ENCODE peak calls at places on chromosome 20, in ten cellular contexts. One of them, this sample, is unnamed.

GRCh38 chr20:48448601-48449384 is 379.0 kb downstream of the PREX1 start:
- DNase-seq in IMR-90: no peak
- DNase-seq in A549: no peak
- DNase-seq in transverse colon: no peak
- DNase-seq in thyroid gland: no peak
- DNase-seq in breast epithelium: peak
- DNase-seq in stomach: no peak
- DNase-seq in endothelial cell of umbilical vein: no peak
- DNase-seq in esophagus squamous epithelium: no peak
- DNase-seq in GM12878: no peak
- DNase-seq in this sample: no peak

GRCh38 chr20:641516-641913 is 11.5 kb downstream of the SRXN1 start:
- DNase-seq in A549: peak
- DNase-seq in thyroid gland: no peak
- DNase-seq in GM12878: no peak
- DNase-seq in breast epithelium: no peak
- DNase-seq in stomach: no peak
- DNase-seq in esophagus squamous epithelium: no peak
- DNase-seq in transverse colon: no peak
- DNase-seq in endothelial cell of umbilical vein: no peak
- DNase-seq in IMR-90: no peak
- DNase-seq in this sample: no peak

GRCh38 chr20:61738601-61739069 is 327.0 kb downstream of the TAF4 start:
- DNase-seq in stomach: no peak
- DNase-seq in esophagus squamous epithelium: no peak
- DNase-seq in transverse colon: no peak
- DNase-seq in IMR-90: no peak
- DNase-seq in A549: no peak
- DNase-seq in endothelial cell of umbilical vein: no peak
- DNase-seq in thyroid gland: no peak
- DNase-seq in breast epithelium: no peak
- DNase-seq in GM12878: no peak
- DNase-seq in this sample: no peak

GRCh38 chr20:38209054-38209675 is 44.1 kb upstream of the TGM2 start:
- DNase-seq in thyroid gland: no peak
- DNase-seq in transverse colon: no peak
- DNase-seq in IMR-90: no peak
- DNase-seq in breast epithelium: no peak
- DNase-seq in GM12878: no peak
- DNase-seq in esophagus squamous epithelium: no peak
- DNase-seq in A549: no peak
- DNase-seq in stomach: no peak
- DNase-seq in endothelial cell of umbilical vein: no peak
- DNase-seq in this sample: no peak

GRCh38 chr20:10067305-10067704 is 32.5 kb downstream of the ANKEF1 start:
- DNase-seq in endothelial cell of umbilical vein: no peak
- DNase-seq in thyroid gland: no peak
- DNase-seq in GM12878: no peak
- DNase-seq in esophagus squamous epithelium: no peak
- DNase-seq in stomach: no peak
- DNase-seq in A549: no peak
- DNase-seq in IMR-90: no peak
- DNase-seq in transverse colon: no peak
- DNase-seq in breast epithelium: no peak
- DNase-seq in this sample: no peak

GRCh38 chr20:34579936-34580587 is 21.5 kb downstream of the MAP1LC3A start:
- DNase-seq in GM12878: peak
- DNase-seq in thyroid gland: no peak
- DNase-seq in IMR-90: peak
- DNase-seq in breast epithelium: no peak
- DNase-seq in endothelial cell of umbilical vein: no peak
- DNase-seq in esophagus squamous epithelium: no peak
- DNase-seq in transverse colon: peak
- DNase-seq in stomach: peak
- DNase-seq in A549: no peak
- DNase-seq in this sample: no peak

GRCh38 chr20:38791940-38792339 is 13.6 kb upstream of the PPP1R16B start:
- DNase-seq in transverse colon: no peak
- DNase-seq in stomach: no peak
- DNase-seq in A549: no peak
- DNase-seq in thyroid gland: no peak
- DNase-seq in breast epithelium: no peak
- DNase-seq in GM12878: no peak
- DNase-seq in IMR-90: no peak
- DNase-seq in endothelial cell of umbilical vein: no peak
- DNase-seq in esophagus squamous epithelium: no peak
- DNase-seq in this sample: no peak

GRCh38 chr20:49851991-49852390 is 39.4 kb downstream of the SLC9A8 start:
- DNase-seq in A549: no peak
- DNase-seq in endothelial cell of umbilical vein: no peak
- DNase-seq in breast epithelium: no peak
- DNase-seq in IMR-90: no peak
- DNase-seq in stomach: no peak
- DNase-seq in transverse colon: no peak
- DNase-seq in GM12878: no peak
- DNase-seq in esophagus squamous epithelium: no peak
- DNase-seq in thyroid gland: peak
- DNase-seq in this sample: no peak

GRCh38 chr20:37845261-37845681 is 57.7 kb upstream of the VSTM2L start:
- DNase-seq in transverse colon: no peak
- DNase-seq in esophagus squamous epithelium: no peak
- DNase-seq in GM12878: no peak
- DNase-seq in thyroid gland: no peak
- DNase-seq in stomach: peak
- DNase-seq in IMR-90: no peak
- DNase-seq in endothelial cell of umbilical vein: no peak
- DNase-seq in A549: no peak
- DNase-seq in breast epithelium: peak
- DNase-seq in this sample: no peak

GRCh38 chr20:44739952-44740351 is 5.7 kb upstream of the KCNK15 start:
- DNase-seq in breast epithelium: no peak
- DNase-seq in IMR-90: no peak
- DNase-seq in A549: no peak
- DNase-seq in stomach: no peak
- DNase-seq in thyroid gland: no peak
- DNase-seq in GM12878: no peak
- DNase-seq in esophagus squamous epithelium: no peak
- DNase-seq in endothelial cell of umbilical vein: no peak
- DNase-seq in transverse colon: no peak
- DNase-seq in this sample: no peak

GRCh38 chr20:56017560-56017959 is 12.2 kb upstream of the CBLN4 start:
- DNase-seq in breast epithelium: no peak
- DNase-seq in IMR-90: no peak
- DNase-seq in endothelial cell of umbilical vein: no peak
- DNase-seq in esophagus squamous epithelium: no peak
- DNase-seq in A549: no peak
- DNase-seq in stomach: no peak
- DNase-seq in transverse colon: no peak
- DNase-seq in thyroid gland: peak
- DNase-seq in GM12878: no peak
- DNase-seq in this sample: no peak

GRCh38 chr20:17619351-17620093 is 49.6 kb downstream of the DSTN start:
- DNase-seq in stomach: peak
- DNase-seq in IMR-90: no peak
- DNase-seq in A549: no peak
- DNase-seq in esophagus squamous epithelium: no peak
- DNase-seq in thyroid gland: peak
- DNase-seq in transverse colon: peak
- DNase-seq in endothelial cell of umbilical vein: no peak
- DNase-seq in GM12878: no peak
- DNase-seq in breast epithelium: peak
- DNase-seq in this sample: no peak

GRCh38 chr20:3613821-3614440 is 49.3 kb downstream of the GFRA4 start:
- DNase-seq in breast epithelium: no peak
- DNase-seq in A549: no peak
- DNase-seq in thyroid gland: peak
- DNase-seq in GM12878: no peak
- DNase-seq in esophagus squamous epithelium: no peak
- DNase-seq in stomach: no peak
- DNase-seq in endothelial cell of umbilical vein: no peak
- DNase-seq in transverse colon: no peak
- DNase-seq in IMR-90: peak
- DNase-seq in this sample: no peak

DNA sequence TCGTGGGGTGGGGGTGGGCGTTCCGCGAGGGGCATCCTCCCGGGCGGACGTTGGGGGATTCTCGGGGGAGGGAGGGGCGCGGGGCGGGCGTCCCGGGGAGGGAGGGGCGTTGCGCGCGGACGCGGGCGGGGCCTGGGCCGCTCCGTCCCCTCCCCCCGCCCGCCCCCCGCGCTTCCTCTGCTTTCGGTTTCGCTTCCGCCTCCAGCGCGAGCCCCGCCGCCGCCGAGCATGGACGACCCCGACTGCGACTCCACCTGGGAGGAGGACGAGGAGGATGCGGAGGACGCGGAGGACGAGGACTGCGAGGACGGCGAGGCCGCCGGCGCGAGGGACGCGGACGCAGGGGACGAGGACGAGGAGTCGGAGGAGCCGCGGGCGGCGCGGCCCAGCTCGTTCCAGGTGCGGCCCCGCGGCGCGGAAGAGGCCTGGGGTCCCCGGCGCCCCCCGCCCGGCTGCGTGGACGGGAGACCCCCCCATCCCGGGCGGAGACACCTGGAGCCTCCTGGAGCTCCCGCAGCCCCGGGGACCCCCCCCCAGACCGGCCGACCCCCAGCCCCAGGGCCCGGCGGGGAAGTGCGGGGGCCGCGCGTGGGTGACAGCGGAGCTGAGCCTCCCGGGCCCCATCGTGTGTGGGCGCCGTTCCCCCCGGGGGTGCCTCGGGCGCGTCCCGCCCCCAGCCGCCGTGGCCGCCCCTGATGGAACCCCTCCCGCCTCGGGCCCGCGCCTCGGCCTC is at the start of gene OGFR:
- DNase-seq in endothelial cell of umbilical vein: peak
- DNase-seq in transverse colon: peak
- DNase-seq in A549: no peak
- DNase-seq in esophagus squamous epithelium: no peak
- DNase-seq in stomach: peak
- DNase-seq in thyroid gland: peak
- DNase-seq in GM12878: no peak
- DNase-seq in IMR-90: peak
- DNase-seq in breast epithelium: no peak
- DNase-seq in this sample: no peak
- TF ChIP-seq POLR2A in endothelial cell of umbilical vein: peak
- TF ChIP-seq POLR2A in transverse colon: peak
- TF ChIP-seq POLR2A in A549: peak
- TF ChIP-seq POLR2A in esophagus squamous epithelium: no peak
- TF ChIP-seq POLR2A in stomach: no peak
- TF ChIP-seq POLR2A in thyroid gland: peak
- TF ChIP-seq POLR2A in GM12878: peak
- TF ChIP-seq POLR2A in IMR-90: no peak
- TF ChIP-seq POLR2A in breast epithelium: no peak
- TF ChIP-seq POLR2A in this sample: peak

GRCh38 chr20:45812157-45813005 is at the start of gene UBE2C:
- DNase-seq in transverse colon: peak
- DNase-seq in A549: peak
- DNase-seq in thyroid gland: peak
- DNase-seq in esophagus squamous epithelium: peak
- DNase-seq in stomach: peak
- DNase-seq in endothelial cell of umbilical vein: peak
- DNase-seq in IMR-90: peak
- DNase-seq in breast epithelium: peak
- DNase-seq in GM12878: peak
- DNase-seq in this sample: peak
- TF ChIP-seq POLR2A in transverse colon: peak
- TF ChIP-seq POLR2A in A549: peak
- TF ChIP-seq POLR2A in thyroid gland: no peak
- TF ChIP-seq POLR2A in esophagus squamous epithelium: no peak
- TF ChIP-seq POLR2A in stomach: no peak
- TF ChIP-seq POLR2A in endothelial cell of umbilical vein: peak
- TF ChIP-seq POLR2A in IMR-90: peak
- TF ChIP-seq POLR2A in breast epithelium: no peak
- TF ChIP-seq POLR2A in GM12878: peak
- TF ChIP-seq POLR2A in this sample: peak

GRCh38 chr20:25218492-25218891 is 23.0 kb downstream of the ENTPD6 start:
- DNase-seq in esophagus squamous epithelium: no peak
- DNase-seq in thyroid gland: no peak
- DNase-seq in stomach: peak
- DNase-seq in IMR-90: no peak
- DNase-seq in A549: no peak
- DNase-seq in endothelial cell of umbilical vein: no peak
- DNase-seq in transverse colon: no peak
- DNase-seq in GM12878: no peak
- DNase-seq in breast epithelium: no peak
- DNase-seq in this sample: no peak
- TF ChIP-seq POLR2A in esophagus squamous epithelium: no peak
- TF ChIP-seq POLR2A in thyroid gland: no peak
- TF ChIP-seq POLR2A in stomach: no peak
- TF ChIP-seq POLR2A in IMR-90: no peak
- TF ChIP-seq POLR2A in A549: no peak
- TF ChIP-seq POLR2A in endothelial cell of umbilical vein: no peak
- TF ChIP-seq POLR2A in transverse colon: no peak
- TF ChIP-seq POLR2A in GM12878: no peak
- TF ChIP-seq POLR2A in breast epithelium: no peak
- TF ChIP-seq POLR2A in this sample: no peak

DNA sequence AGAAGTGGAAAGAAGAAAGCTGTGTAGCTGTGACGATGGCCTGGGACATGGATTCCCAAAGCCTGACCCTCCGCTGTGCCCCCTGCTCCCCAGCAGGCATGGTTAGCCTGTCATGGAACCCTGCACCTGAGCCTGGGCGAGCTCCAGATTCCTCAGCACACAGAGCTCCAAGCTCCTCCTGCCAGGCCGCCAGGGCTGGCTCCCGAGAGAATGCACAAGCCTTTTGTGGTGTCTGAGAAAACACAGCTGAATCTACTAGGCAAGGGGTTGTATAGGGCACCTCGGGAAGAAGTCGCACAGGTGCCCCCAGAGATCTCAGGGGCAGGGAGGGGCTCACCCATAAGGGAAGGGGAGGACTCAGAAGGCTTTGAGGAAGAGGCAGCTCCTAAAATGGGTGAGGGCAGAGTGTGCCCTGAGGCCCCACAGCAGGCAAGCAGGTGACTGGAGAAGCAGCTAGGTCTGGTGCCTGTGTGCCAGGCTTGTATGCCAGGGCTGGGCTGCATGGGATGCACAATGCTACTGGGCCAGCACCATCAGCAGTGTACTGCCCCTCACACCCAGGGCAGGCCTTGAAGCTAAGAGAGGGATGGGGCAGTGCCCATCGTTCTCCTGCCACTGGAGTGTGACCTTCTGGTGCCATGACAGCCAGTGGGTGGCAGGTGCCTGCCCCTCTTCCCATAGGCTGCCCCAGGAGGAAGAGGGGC is 64.3 kb upstream of the CD93 start:
- DNase-seq in transverse colon: no peak
- DNase-seq in endothelial cell of umbilical vein: no peak
- DNase-seq in breast epithelium: peak
- DNase-seq in stomach: peak
- DNase-seq in thyroid gland: no peak
- DNase-seq in A549: no peak
- DNase-seq in GM12878: no peak
- DNase-seq in esophagus squamous epithelium: no peak
- DNase-seq in IMR-90: no peak
- DNase-seq in this sample: no peak
- TF ChIP-seq POLR2A in transverse colon: no peak
- TF ChIP-seq POLR2A in endothelial cell of umbilical vein: no peak
- TF ChIP-seq POLR2A in breast epithelium: no peak
- TF ChIP-seq POLR2A in stomach: no peak
- TF ChIP-seq POLR2A in thyroid gland: no peak
- TF ChIP-seq POLR2A in A549: no peak
- TF ChIP-seq POLR2A in GM12878: no peak
- TF ChIP-seq POLR2A in esophagus squamous epithelium: no peak
- TF ChIP-seq POLR2A in IMR-90: no peak
- TF ChIP-seq POLR2A in this sample: no peak